ENCODE peak calls at places on chromosomes 11 and 22, in seven cellular contexts. S, D, W, M, P, A and H are unnamed samples.

GRCh38 chr22:43337385-43337784 is 5.8 kb downstream of the SCUBE1 start:
- DNase-seq in S (no peak), D (no peak), W (no peak), M (no peak), P (no peak), A (no peak), H (no peak)

GRCh38 chr11:34274712-34275398 is 83.0 kb downstream of the ABTB2 start:
- DNase-seq in S (no peak), D (peak; percentile 56), W (peak; percentile 94), M (peak; percentile 98), P (peak; percentile 88), A (no peak), H (peak; percentile 95)

GRCh38 chr11:63993983-63994382 is 7.7 kb downstream of the OTUB1 start:
- DNase-seq in S (no peak), D (no peak), W (no peak), M (no peak), P (no peak), A (no peak), H (no peak)

GRCh38 chr11:46846510-46846830 is 390 bp upstream of the CKAP5 start:
- DNase-seq in S (no peak), D (no peak), W (no peak), M (no peak), P (no peak), A (no peak), H (no peak)

GRCh38 chr11:88537613-88538012 is 200.1 kb upstream of the CTSC start:
- DNase-seq in S (no peak), D (no peak), W (no peak), M (no peak), P (no peak), A (no peak), H (no peak)

GRCh38 chr22:31212783-31213626 is 907 bp downstream of the LIMK2 start:
- DNase-seq in S (no peak), D (no peak), W (no peak), M (no peak), P (no peak), A (no peak), H (no peak)

GRCh38 chr22:44182591-44183588 is 2.2 kb downstream of the PARVG start:
- DNase-seq in S (no peak), D (no peak), W (no peak), M (no peak), P (no peak), A (peak; percentile 54), H (no peak)

GRCh38 chr11:36774603-36775002 is 176.6 kb upstream of the RAG2 start:
- DNase-seq in S (no peak), D (no peak), W (no peak), M (peak; percentile 42), P (peak; percentile 81), A (no peak), H (peak; percentile 82)

GRCh38 chr11:45625611-45626010 is 39.8 kb downstream of the CHST1 start:
- DNase-seq in S (no peak), D (no peak), W (no peak), M (no peak), P (no peak), A (no peak), H (no peak)

GRCh38 chr11:45092901-45093760 is 53.3 kb upstream of the PRDM11 start:
- DNase-seq in S (no peak), D (no peak), W (no peak), M (peak; percentile 99), P (no peak), A (no peak), H (no peak)

GRCh38 chr22:49747705-49748104 is 80.0 kb downstream of the BRD1 start:
- DNase-seq in S (no peak), D (no peak), W (no peak), M (no peak), P (no peak), A (no peak), H (no peak)

GRCh38 chr11:15911377-15912044 is 444.8 kb downstream of the SOX6 start:
- DNase-seq in S (no peak), D (no peak), W (peak; percentile 25), M (no peak), P (no peak), A (no peak), H (no peak)

GRCh38 chr22:32544953-32545558 is 70.4 kb downstream of the FBXO7 start:
- DNase-seq in S (no peak), D (no peak), W (no peak), M (peak; percentile 74), P (no peak), A (no peak), H (no peak)

GRCh38 chr11:134021326-134021725 is 47.5 kb upstream of the JAM3 start:
- DNase-seq in S (no peak), D (no peak), W (no peak), M (no peak), P (no peak), A (no peak), H (no peak)

GRCh38 chr22:40703731-40704130 is 24.4 kb downstream of the MCHR1 start:
- DNase-seq in S (no peak), D (no peak), W (no peak), M (no peak), P (no peak), A (no peak), H (no peak)

GRCh38 chr11:89182773-89183172 is 5.1 kb downstream of the TYR start:
- DNase-seq in S (no peak), D (peak; percentile 14), W (no peak), M (peak; percentile 54), P (no peak), A (no peak), H (no peak)

GRCh38 chr11:32056445-32056844 is 34.4 kb upstream of the RCN1 start:
- DNase-seq in S (no peak), D (no peak), W (no peak), M (peak; percentile 67), P (no peak), A (no peak), H (no peak)

GRCh38 chr11:128854801-128855200 is 12.3 kb downstream of the KCNJ1 start:
- DNase-seq in S (no peak), D (no peak), W (no peak), M (no peak), P (no peak), A (no peak), H (no peak)

GRCh38 chr11:124194696-124195418 is 11.7 kb downstream of the OR10D3 start:
- DNase-seq in S (peak; percentile 50), D (peak; percentile 77), W (no peak), M (peak; percentile 28), P (peak; percentile 11), A (no peak), H (no peak)

GRCh38 chr11:38330578-38330977 is 1732.5 kb upstream of the RAG2 start:
- DNase-seq in S (no peak), D (no peak), W (no peak), M (no peak), P (no peak), A (no peak), H (no peak)

GRCh38 chr11:31805037-31805628 is 6.0 kb downstream of the PAX6 start:
- DNase-seq in S (no peak), D (peak; percentile 55), W (no peak), M (peak; percentile 52), P (no peak), A (peak; percentile 56), H (no peak)

GRCh38 chr11:77316733-77317342 is 15.4 kb upstream of the GDPD4 start:
- DNase-seq in S (no peak), D (no peak), W (no peak), M (no peak), P (no peak), A (no peak), H (no peak)

GRCh38 chr11:22878039-22878438 is 17.8 kb upstream of the CCDC179 start:
- DNase-seq in S (no peak), D (no peak), W (no peak), M (no peak), P (no peak), A (no peak), H (no peak)

GRCh38 chr11:47886096-47886495 is 37.9 kb upstream of the NUP160 start:
- DNase-seq in S (no peak), D (no peak), W (no peak), M (peak; percentile 79), P (no peak), A (no peak), H (no peak)

GRCh38 chr11:97909544-97910394 is 1111.0 kb upstream of the CNTN5 start:
- DNase-seq in S (no peak), D (no peak), W (no peak), M (peak; percentile 85), P (no peak), A (no peak), H (no peak)

GRCh38 chr11:96760306-96760705 is 370.5 kb downstream of the JRKL start:
- DNase-seq in S (no peak), D (no peak), W (no peak), M (no peak), P (no peak), A (no peak), H (no peak)

GRCh38 chr11:62069961-62070919 is 53.6 kb upstream of the INCENP start:
- DNase-seq in S (no peak), D (no peak), W (no peak), M (no peak), P (no peak), A (no peak), H (no peak)

GRCh38 chr22:23233746-23234408 is 53.6 kb downstream of the BCR start:
- DNase-seq in S (no peak), D (no peak), W (no peak), M (peak; percentile 88), P (no peak), A (no peak), H (no peak)
- H3K27ac ChIP-seq in S (no peak overlapping the region), D (no peak overlapping the region), W (no peak overlapping the region), M (no peak overlapping the region), P (no peak overlapping the region), A (no peak overlapping the region), H (no peak overlapping the region)

GRCh38 chr22:33919591-33920501 is at the start of gene LARGE1:
- DNase-seq in S (peak; percentile 13), D (peak; percentile 57), W (peak; percentile 31), M (peak; percentile 39), P (no peak), A (peak; percentile 79), H (no peak)
- H3K27ac ChIP-seq in S (no peak within 1 kb of the TSS), D (peak within 1 kb of the TSS; percentile 30), W (peak within 1 kb of the TSS; percentile 80), M (peak within 1 kb of the TSS; percentile 47), P (peak within 1 kb of the TSS; percentile 36), A (peak within 1 kb of the TSS; percentile 70), H (peak within 1 kb of the TSS; percentile 32)

DNA sequence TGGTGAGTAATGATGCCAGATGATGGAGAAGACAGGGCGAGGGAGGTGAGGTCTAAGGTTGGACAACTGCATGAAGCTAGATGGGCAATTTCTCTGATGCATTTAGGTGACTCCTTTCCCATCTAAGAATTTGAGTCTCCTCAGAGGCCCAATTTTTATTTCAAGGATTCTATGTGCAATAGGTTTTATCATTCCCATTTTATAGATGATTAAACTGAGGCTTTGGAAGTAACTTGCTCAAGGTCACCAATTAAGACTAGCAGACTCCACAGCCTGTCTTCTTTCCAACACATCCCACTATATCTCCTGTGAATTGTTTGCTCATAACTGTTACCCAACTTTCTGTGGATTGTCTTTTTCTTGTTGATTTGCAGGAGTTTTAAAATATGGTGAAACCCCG is 28.5 kb downstream of the DSCAML1 start:
- DNase-seq in S (no peak), D (no peak), W (no peak), M (no peak), P (no peak), A (no peak), H (no peak)
- H3K27ac ChIP-seq in S (no peak overlapping the region), D (no peak overlapping the region), W (no peak overlapping the region), M (no peak overlapping the region), P (no peak overlapping the region), A (no peak overlapping the region), H (no peak overlapping the region)

GRCh38 chr11:19966435-19966834 is 193.8 kb downstream of the DBX1 start:
- DNase-seq in S (no peak), D (no peak), W (no peak), M (no peak), P (no peak), A (no peak), H (no peak)
- H3K27ac ChIP-seq in S (no peak overlapping the region), D (no peak overlapping the region), W (no peak overlapping the region), M (no peak overlapping the region), P (no peak overlapping the region), A (no peak overlapping the region), H (no peak overlapping the region)